ENCODE peak calls at places on chromosomes 12 and 14, in ten cellular contexts. One of them, this sample, is unnamed.

GRCh38 chr12:32897688-32898573 is 1.4 kb upstream of the PKP2 start:
- DNase-seq in kidney epithelial cell: no peak
- DNase-seq in Caco-2: peak
- DNase-seq in AG04450: no peak
- DNase-seq in Peyer's patch: no peak
- DNase-seq in CD8-positive, alpha-beta T cell: no peak
- DNase-seq in cardiac fibroblast: no peak
- DNase-seq in uterus: no peak
- DNase-seq in thoracic aorta: no peak
- DNase-seq in hepatocyte: no peak
- DNase-seq in this sample: no peak

GRCh38 chr14:100025111-100025510 is 40.1 kb upstream of the EVL start:
- DNase-seq in kidney epithelial cell: no peak
- DNase-seq in Caco-2: peak
- DNase-seq in AG04450: no peak
- DNase-seq in Peyer's patch: peak
- DNase-seq in CD8-positive, alpha-beta T cell: peak
- DNase-seq in cardiac fibroblast: peak
- DNase-seq in uterus: no peak
- DNase-seq in thoracic aorta: no peak
- DNase-seq in hepatocyte: peak
- DNase-seq in this sample: no peak

GRCh38 chr12:78674311-78675085 is 190.1 kb upstream of the SYT1 start:
- DNase-seq in kidney epithelial cell: no peak
- DNase-seq in Caco-2: no peak
- DNase-seq in AG04450: no peak
- DNase-seq in Peyer's patch: no peak
- DNase-seq in CD8-positive, alpha-beta T cell: no peak
- DNase-seq in cardiac fibroblast: peak
- DNase-seq in uterus: no peak
- DNase-seq in thoracic aorta: no peak
- DNase-seq in hepatocyte: no peak
- DNase-seq in this sample: peak

GRCh38 chr14:76261371-76261811 is 109.7 kb downstream of the GPATCH2L start:
- DNase-seq in kidney epithelial cell: no peak
- DNase-seq in Caco-2: no peak
- DNase-seq in AG04450: no peak
- DNase-seq in Peyer's patch: no peak
- DNase-seq in CD8-positive, alpha-beta T cell: no peak
- DNase-seq in cardiac fibroblast: peak
- DNase-seq in uterus: no peak
- DNase-seq in thoracic aorta: no peak
- DNase-seq in hepatocyte: no peak
- DNase-seq in this sample: no peak

GRCh38 chr12:130970908-130971233 is 17.2 kb downstream of the ADGRD1 start:
- DNase-seq in kidney epithelial cell: no peak
- DNase-seq in Caco-2: no peak
- DNase-seq in AG04450: no peak
- DNase-seq in Peyer's patch: no peak
- DNase-seq in CD8-positive, alpha-beta T cell: no peak
- DNase-seq in cardiac fibroblast: no peak
- DNase-seq in uterus: no peak
- DNase-seq in thoracic aorta: no peak
- DNase-seq in hepatocyte: no peak
- DNase-seq in this sample: no peak

GRCh38 chr14:68950111-68950510 is 29.0 kb downstream of the ACTN1 start:
- DNase-seq in kidney epithelial cell: no peak
- DNase-seq in Caco-2: no peak
- DNase-seq in AG04450: no peak
- DNase-seq in Peyer's patch: no peak
- DNase-seq in CD8-positive, alpha-beta T cell: no peak
- DNase-seq in cardiac fibroblast: peak
- DNase-seq in uterus: no peak
- DNase-seq in thoracic aorta: no peak
- DNase-seq in hepatocyte: no peak
- DNase-seq in this sample: no peak

GRCh38 chr12:97229036-97229435 is 233.6 kb upstream of the RMST start:
- DNase-seq in kidney epithelial cell: no peak
- DNase-seq in Caco-2: no peak
- DNase-seq in AG04450: no peak
- DNase-seq in Peyer's patch: no peak
- DNase-seq in CD8-positive, alpha-beta T cell: no peak
- DNase-seq in cardiac fibroblast: no peak
- DNase-seq in uterus: no peak
- DNase-seq in thoracic aorta: no peak
- DNase-seq in hepatocyte: no peak
- DNase-seq in this sample: no peak

GRCh38 chr12:73699318-73699717 is 838.3 kb upstream of the ATXN7L3B start:
- DNase-seq in kidney epithelial cell: no peak
- DNase-seq in Caco-2: no peak
- DNase-seq in AG04450: no peak
- DNase-seq in Peyer's patch: no peak
- DNase-seq in CD8-positive, alpha-beta T cell: no peak
- DNase-seq in cardiac fibroblast: no peak
- DNase-seq in uterus: no peak
- DNase-seq in thoracic aorta: no peak
- DNase-seq in hepatocyte: no peak
- DNase-seq in this sample: no peak

GRCh38 chr14:31205681-31206535 is 1.7 kb downstream of the HECTD1 start:
- DNase-seq in kidney epithelial cell: peak
- DNase-seq in Caco-2: peak
- DNase-seq in AG04450: peak
- DNase-seq in Peyer's patch: no peak
- DNase-seq in CD8-positive, alpha-beta T cell: no peak
- DNase-seq in cardiac fibroblast: peak
- DNase-seq in uterus: no peak
- DNase-seq in thoracic aorta: no peak
- DNase-seq in hepatocyte: peak
- DNase-seq in this sample: peak

GRCh38 chr14:76753799-76754198 is 7.5 kb upstream of the VASH1 start:
- DNase-seq in kidney epithelial cell: no peak
- DNase-seq in Caco-2: no peak
- DNase-seq in AG04450: no peak
- DNase-seq in Peyer's patch: no peak
- DNase-seq in CD8-positive, alpha-beta T cell: no peak
- DNase-seq in cardiac fibroblast: no peak
- DNase-seq in uterus: no peak
- DNase-seq in thoracic aorta: no peak
- DNase-seq in hepatocyte: no peak
- DNase-seq in this sample: no peak

GRCh38 chr12:8099235-8099634 is 17.2 kb downstream of the NECAP1 start:
- DNase-seq in kidney epithelial cell: no peak
- DNase-seq in Caco-2: no peak
- DNase-seq in AG04450: no peak
- DNase-seq in Peyer's patch: no peak
- DNase-seq in CD8-positive, alpha-beta T cell: no peak
- DNase-seq in cardiac fibroblast: no peak
- DNase-seq in uterus: no peak
- DNase-seq in thoracic aorta: no peak
- DNase-seq in hepatocyte: no peak
- DNase-seq in this sample: no peak

GRCh38 chr14:31457665-31458659 is 656 bp upstream of the DTD2 start:
- DNase-seq in kidney epithelial cell: no peak
- DNase-seq in Caco-2: peak
- DNase-seq in AG04450: no peak
- DNase-seq in Peyer's patch: no peak
- DNase-seq in CD8-positive, alpha-beta T cell: no peak
- DNase-seq in cardiac fibroblast: no peak
- DNase-seq in uterus: no peak
- DNase-seq in thoracic aorta: no peak
- DNase-seq in hepatocyte: peak
- DNase-seq in this sample: no peak

DNA sequence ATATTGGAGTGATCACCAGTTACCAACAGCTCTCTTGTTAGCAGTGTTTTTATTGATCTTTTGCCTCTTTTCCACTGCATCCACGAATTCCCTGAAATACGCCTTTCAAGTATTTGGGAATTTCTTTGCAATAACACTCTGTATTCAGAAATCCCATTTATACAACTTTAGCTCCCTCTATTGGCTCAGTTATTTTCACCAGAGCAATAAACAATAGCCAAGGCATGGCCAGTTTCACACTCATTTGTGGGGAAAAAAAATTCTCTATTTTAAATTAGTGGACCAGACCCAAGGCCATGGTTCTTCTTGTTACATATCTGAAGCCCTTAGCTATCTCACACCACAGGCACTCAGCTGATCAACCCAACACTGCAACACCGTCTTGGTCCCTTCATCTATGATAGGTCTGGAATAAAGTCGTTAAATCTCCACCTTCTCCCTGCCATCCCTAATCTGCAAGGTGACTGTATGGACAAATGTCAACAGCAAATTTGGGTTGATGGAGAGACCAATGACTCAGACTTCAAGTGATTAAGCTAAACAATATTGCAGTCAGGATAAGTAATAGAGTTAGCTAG is 92.4 kb upstream of the TMEM260 start:
- DNase-seq in kidney epithelial cell: no peak
- DNase-seq in Caco-2: peak
- DNase-seq in AG04450: no peak
- DNase-seq in Peyer's patch: no peak
- DNase-seq in CD8-positive, alpha-beta T cell: no peak
- DNase-seq in cardiac fibroblast: peak
- DNase-seq in uterus: no peak
- DNase-seq in thoracic aorta: no peak
- DNase-seq in hepatocyte: peak
- DNase-seq in this sample: no peak
- TF ChIP-seq CTCF in kidney epithelial cell: peak
- TF ChIP-seq CTCF in Caco-2: no peak
- TF ChIP-seq CTCF in AG04450: peak
- TF ChIP-seq CTCF in Peyer's patch: peak
- TF ChIP-seq CTCF in CD8-positive, alpha-beta T cell: no peak
- TF ChIP-seq CTCF in cardiac fibroblast: peak
- TF ChIP-seq CTCF in uterus: no peak
- TF ChIP-seq CTCF in thoracic aorta: peak
- TF ChIP-seq CTCF in hepatocyte: peak
- TF ChIP-seq CTCF in this sample: peak

DNA sequence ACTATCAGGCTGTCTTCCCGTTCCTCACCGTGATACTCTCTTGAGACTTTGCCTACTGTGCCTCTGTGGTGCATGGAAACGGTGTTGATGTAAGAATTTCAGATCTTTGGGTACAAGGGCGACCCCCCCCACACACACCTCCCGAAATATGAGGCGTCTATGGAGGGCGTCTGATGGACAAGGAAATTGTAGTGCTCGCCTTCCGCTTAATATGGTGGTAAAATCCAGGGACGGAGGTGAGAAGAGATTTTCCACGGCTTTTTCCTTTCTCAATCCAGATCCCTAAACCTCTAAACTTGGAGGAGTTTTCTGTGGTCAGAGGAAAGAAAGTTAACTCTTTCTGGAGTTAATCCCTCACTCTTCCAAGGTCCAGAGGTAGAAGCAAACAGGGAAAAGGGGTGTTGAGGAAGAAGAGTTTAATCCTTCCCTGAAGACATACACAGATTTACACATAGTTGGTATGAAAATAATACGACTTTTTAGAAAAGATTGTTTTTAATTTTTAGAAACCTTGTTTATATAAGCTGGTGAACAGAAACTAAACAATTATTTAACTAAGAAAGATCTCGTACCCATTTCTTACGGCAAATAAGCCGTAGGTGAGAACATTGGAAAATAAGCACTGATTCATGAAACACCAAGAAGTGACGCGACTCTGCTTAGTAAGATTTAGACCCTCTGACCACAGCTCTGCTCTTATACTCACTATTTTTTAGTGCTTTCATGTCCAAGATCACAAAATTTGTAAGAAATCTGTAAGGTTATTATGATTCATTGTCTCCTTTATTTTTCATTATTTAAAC is 23.1 kb upstream of the RNASE12 start:
- DNase-seq in kidney epithelial cell: no peak
- DNase-seq in Caco-2: peak
- DNase-seq in AG04450: no peak
- DNase-seq in Peyer's patch: no peak
- DNase-seq in CD8-positive, alpha-beta T cell: no peak
- DNase-seq in cardiac fibroblast: no peak
- DNase-seq in uterus: peak
- DNase-seq in thoracic aorta: no peak
- DNase-seq in hepatocyte: no peak
- DNase-seq in this sample: no peak
- H3K4me3 ChIP-seq in kidney epithelial cell: peak
- H3K4me3 ChIP-seq in Caco-2: peak
- H3K4me3 ChIP-seq in AG04450: peak
- H3K4me3 ChIP-seq in Peyer's patch: peak
- H3K4me3 ChIP-seq in CD8-positive, alpha-beta T cell: peak
- H3K4me3 ChIP-seq in cardiac fibroblast: peak
- H3K4me3 ChIP-seq in uterus: peak
- H3K4me3 ChIP-seq in thoracic aorta: peak
- H3K4me3 ChIP-seq in hepatocyte: peak
- H3K4me3 ChIP-seq in this sample: peak

GRCh38 chr14:88565427-88565826 is 2.6 kb downstream of the ZC3H14 start:
- DNase-seq in kidney epithelial cell: no peak
- DNase-seq in Caco-2: no peak
- DNase-seq in AG04450: no peak
- DNase-seq in Peyer's patch: no peak
- DNase-seq in CD8-positive, alpha-beta T cell: no peak
- DNase-seq in cardiac fibroblast: no peak
- DNase-seq in uterus: no peak
- DNase-seq in thoracic aorta: no peak
- DNase-seq in hepatocyte: no peak
- DNase-seq in this sample: no peak

GRCh38 chr14:88559852-88560251 is 3.0 kb upstream of the ZC3H14 start:
- DNase-seq in kidney epithelial cell: no peak
- DNase-seq in Caco-2: peak
- DNase-seq in AG04450: peak
- DNase-seq in Peyer's patch: no peak
- DNase-seq in CD8-positive, alpha-beta T cell: no peak
- DNase-seq in cardiac fibroblast: peak
- DNase-seq in uterus: no peak
- DNase-seq in thoracic aorta: no peak
- DNase-seq in hepatocyte: peak
- DNase-seq in this sample: peak

GRCh38 chr14:88563845-88564244 is 1.0 kb downstream of the ZC3H14 start:
- DNase-seq in kidney epithelial cell: no peak
- DNase-seq in Caco-2: no peak
- DNase-seq in AG04450: no peak
- DNase-seq in Peyer's patch: no peak
- DNase-seq in CD8-positive, alpha-beta T cell: no peak
- DNase-seq in cardiac fibroblast: no peak
- DNase-seq in uterus: no peak
- DNase-seq in thoracic aorta: no peak
- DNase-seq in hepatocyte: no peak
- DNase-seq in this sample: no peak

GRCh38 chr14:88562532-88562830 is 356 bp upstream of the ZC3H14 start:
- DNase-seq in kidney epithelial cell: no peak
- DNase-seq in Caco-2: no peak
- DNase-seq in AG04450: no peak
- DNase-seq in Peyer's patch: no peak
- DNase-seq in CD8-positive, alpha-beta T cell: no peak
- DNase-seq in cardiac fibroblast: no peak
- DNase-seq in uterus: no peak
- DNase-seq in thoracic aorta: no peak
- DNase-seq in hepatocyte: no peak
- DNase-seq in this sample: no peak

GRCh38 chr14:88562831-88563686 is at the start of gene ZC3H14:
- DNase-seq in kidney epithelial cell: no peak
- DNase-seq in Caco-2: peak
- DNase-seq in AG04450: peak
- DNase-seq in Peyer's patch: peak
- DNase-seq in CD8-positive, alpha-beta T cell: peak
- DNase-seq in cardiac fibroblast: peak
- DNase-seq in uterus: peak
- DNase-seq in thoracic aorta: no peak
- DNase-seq in hepatocyte: peak
- DNase-seq in this sample: no peak
- TF ChIP-seq CTCF in kidney epithelial cell: no peak
- TF ChIP-seq CTCF in Caco-2: no peak
- TF ChIP-seq CTCF in AG04450: no peak
- TF ChIP-seq CTCF in Peyer's patch: no peak
- TF ChIP-seq CTCF in CD8-positive, alpha-beta T cell: no peak
- TF ChIP-seq CTCF in cardiac fibroblast: no peak
- TF ChIP-seq CTCF in uterus: no peak
- TF ChIP-seq CTCF in thoracic aorta: no peak
- TF ChIP-seq CTCF in hepatocyte: peak
- TF ChIP-seq CTCF in this sample: no peak

GRCh38 chr12:18296909-18297280 is 35.6 kb downstream of the PIK3C2G start:
- DNase-seq in kidney epithelial cell: no peak
- DNase-seq in Caco-2: no peak
- DNase-seq in AG04450: no peak
- DNase-seq in Peyer's patch: no peak
- DNase-seq in CD8-positive, alpha-beta T cell: no peak
- DNase-seq in cardiac fibroblast: peak
- DNase-seq in uterus: no peak
- DNase-seq in thoracic aorta: no peak
- DNase-seq in hepatocyte: no peak
- DNase-seq in this sample: no peak
- H3K4me3 ChIP-seq in kidney epithelial cell: no peak
- H3K4me3 ChIP-seq in Caco-2: no peak
- H3K4me3 ChIP-seq in AG04450: no peak
- H3K4me3 ChIP-seq in Peyer's patch: peak
- H3K4me3 ChIP-seq in CD8-positive, alpha-beta T cell: no peak
- H3K4me3 ChIP-seq in cardiac fibroblast: peak
- H3K4me3 ChIP-seq in uterus: peak
- H3K4me3 ChIP-seq in thoracic aorta: peak
- H3K4me3 ChIP-seq in hepatocyte: no peak
- H3K4me3 ChIP-seq in this sample: no peak